ENCODE peak calls at places on chromosome 16, in five cellular contexts. D, U, H, V and B are unnamed samples.

GRCh38 chr16:11456741-11457140 is 111.5 kb downstream of the RMI2 start:
- DNase-seq in U (no peak), H (no peak), D (no peak), V (no peak), B (no peak)

GRCh38 chr16:24685539-24686432 is 43.7 kb upstream of the TNRC6A start:
- DNase-seq in U (no peak), D (peak), H (no peak), V (no peak), B (no peak)

GRCh38 chr16:75293746-75294145 is 42.3 kb upstream of the BCAR1 start:
- DNase-seq in D (no peak), U (no peak), V (no peak), H (no peak), B (no peak)

GRCh38 chr16:58481931-58482330 is 18.0 kb upstream of the NDRG4 start:
- DNase-seq in D (no peak), V (no peak), U (no peak), H (no peak), B (no peak)

GRCh38 chr16:51431517-51432241 is 280.6 kb upstream of the SALL1 start:
- DNase-seq in V (peak), H (no peak), D (no peak), U (no peak), B (no peak)

GRCh38 chr16:51876934-51877333 is 670.0 kb downstream of the TOX3 start:
- DNase-seq in D (no peak), V (no peak), H (no peak), U (no peak), B (no peak)

GRCh38 chr16:67542464-67542863 is 13.8 kb downstream of the RIPOR1 start:
- DNase-seq in H (peak), V (peak), D (no peak), U (peak), B (no peak)

GRCh38 chr16:27374794-27375499 is 27.0 kb upstream of the IL21R start:
- DNase-seq in V (peak), H (peak), U (peak), D (peak), B (no peak)

GRCh38 chr16:53566568-53566967 is 63.6 kb upstream of the AKTIP start:
- DNase-seq in H (no peak), V (no peak), D (no peak), U (no peak), B (no peak)

GRCh38 chr16:3690991-3691720 is 26.2 kb downstream of the TRAP1 start:
- DNase-seq in V (peak), U (no peak), D (no peak), H (no peak), B (no peak)

GRCh38 chr16:51359141-51359960 is 208.3 kb upstream of the SALL1 start:
- DNase-seq in U (no peak), D (no peak), H (no peak), V (no peak), B (no peak)

GRCh38 chr16:81618661-81619060 is 160.4 kb upstream of the PLCG2 start:
- DNase-seq in V (no peak), H (no peak), U (no peak), D (no peak), B (no peak)

GRCh38 chr16:11613381-11614303 is 26.9 kb upstream of the LITAF start:
- DNase-seq in V (peak), H (no peak), D (no peak), U (no peak), B (no peak)

GRCh38 chr16:4064950-4065352 is 51.3 kb downstream of the ADCY9 start:
- DNase-seq in D (no peak), U (no peak), H (peak), V (no peak), B (no peak)

GRCh38 chr16:81190667-81191066 is 47.8 kb upstream of the BCO1 start:
- DNase-seq in V (peak), U (no peak), H (no peak), D (no peak), B (no peak)

GRCh38 chr16:10069374-10069773 is 112.9 kb downstream of the GRIN2A start:
- DNase-seq in D (no peak), U (no peak), V (no peak), H (no peak), B (no peak)

GRCh38 chr16:31216552-31217530 is at the start of gene PYDC1:
- DNase-seq in H (no peak), D (no peak), V (no peak), U (peak), B (no peak)

GRCh38 chr16:31131841-31132271 is 3.7 kb downstream of the PRSS8 start:
- DNase-seq in H (no peak), D (no peak), V (no peak), U (no peak), B (no peak)

GRCh38 chr16:47519996-47520679 is 59.0 kb downstream of the PHKB start:
- DNase-seq in U (no peak), V (no peak), H (no peak), D (no peak), B (no peak)

GRCh38 chr16:70563571-70563970 is 40.0 kb downstream of the SF3B3 start:
- DNase-seq in D (no peak), H (no peak), V (no peak), U (no peak), B (no peak)

GRCh38 chr16:27759301-27759871 is 209.4 kb downstream of the KATNIP start:
- DNase-seq in H (no peak), D (no peak), U (no peak), V (no peak), B (no peak)

GRCh38 chr16:78505544-78506371 is 406.3 kb downstream of the WWOX start:
- DNase-seq in H (no peak), U (no peak), V (no peak), D (no peak), B (no peak)

GRCh38 chr16:57637965-57638364 is 9.5 kb downstream of the ADGRG1 start:
- DNase-seq in H (no peak), U (no peak), V (no peak), D (no peak), B (no peak)

GRCh38 chr16:57925310-57925709 is 45.6 kb downstream of the CNGB1 start:
- DNase-seq in H (no peak), U (no peak), D (no peak), V (no peak), B (no peak)

GRCh38 chr16:54077412-54077821 is 209.2 kb downstream of the IRX3 start:
- DNase-seq in H (no peak), U (no peak), D (no peak), V (no peak), B (no peak)

GRCh38 chr16:78504391-78504945 is 405.0 kb downstream of the WWOX start:
- DNase-seq in H (no peak), V (no peak), U (no peak), D (no peak), B (no peak)

GRCh38 chr16:19696312-19696711 is 21.7 kb downstream of the KNOP1 start:
- DNase-seq in D (peak), U (peak), V (peak), H (peak), B (no peak)

GRCh38 chr16:383326-384020 is 1.7 kb upstream of the PGAP6 start:
- DNase-seq in U (peak), D (peak), V (no peak), H (peak), B (no peak)